ENCODE peak calls at places on chromosomes 2 and 18, in nine cellular contexts. X is neuronal stem cell; W is adrenal gland; G is pancreas; Y is T follicular helper cell; R is CD4-positive, alpha-beta T cell; A is stimulated activated naive B cell treated with anti-CD40 and anti-IgM and Interleukin-4, amounts not matched to agents 10 μg/mL and 1 μg/mL and 100 μg/mL, for 72 hours; H is activated B cell treated with CpG ODN at 0.5 μM for 24 hours; I is stimulated activated CD8-positive, alpha-beta memory T cell treated with anti-CD3 and anti-CD28 coated beads, Interleukin-4, amount 100 ng/mL, for 48 hours. E is an unnamed sample.

GRCh38 chr2:129587426-129588064 is 391.9 kb upstream of the RAB6C start:
- DNase-seq in I (no peak), H (no peak), W (no peak), R (no peak), X (no peak), Y (no peak), G (no peak), A (no peak), E (no peak)

GRCh38 chr2:44044281-44044720 is 48.5 kb upstream of the LRPPRC start:
- DNase-seq in R (peak), A (peak), I (peak), H (peak), G (peak), Y (peak), W (peak), X (peak), E (peak)

GRCh38 chr2:133841905-133842304 is 273.6 kb upstream of the NCKAP5 start:
- DNase-seq in W (no peak), Y (no peak), I (no peak), G (no peak), R (no peak), X (no peak), A (no peak), H (no peak), E (no peak)

GRCh38 chr2:86442642-86443005 is 1.5 kb downstream of the KDM3A start:
- DNase-seq in Y (peak), H (peak), I (peak), X (peak), R (peak), A (peak), G (peak), W (peak), E (peak)

GRCh38 chr2:97755491-97755890 is 42.1 kb downstream of the ZAP70 start:
- DNase-seq in W (no peak), X (no peak), Y (no peak), H (no peak), A (no peak), G (no peak), I (no peak), R (no peak), E (no peak)

GRCh38 chr2:96552284-96553175 is 16.0 kb downstream of the ARID5A start:
- DNase-seq in R (no peak), G (no peak), X (no peak), H (no peak), W (no peak), Y (no peak), I (no peak), A (no peak), E (peak)

GRCh38 chr2:76444732-76445131 is 734.0 kb upstream of the GCFC2 start:
- DNase-seq in W (no peak), R (no peak), I (no peak), Y (no peak), A (no peak), G (no peak), X (no peak), H (no peak), E (no peak)

GRCh38 chr2:161245237-161245505 is 63.1 kb upstream of the PSMD14 start:
- DNase-seq in Y (no peak), H (no peak), I (no peak), W (no peak), R (no peak), G (no peak), X (no peak), A (no peak), E (no peak)

GRCh38 chr2:240958366-240959213 is 39.8 kb upstream of the SNED1 start:
- DNase-seq in A (no peak), W (no peak), I (peak), Y (no peak), H (no peak), G (no peak), X (no peak), R (no peak), E (peak)

GRCh38 chr2:136323212-136323611 is 205.3 kb upstream of the CXCR4 start:
- DNase-seq in A (no peak), G (no peak), I (no peak), R (no peak), H (no peak), W (no peak), Y (no peak), X (no peak), E (no peak)

GRCh38 chr2:236962816-236963215 is 122.9 kb upstream of the COPS8 start:
- DNase-seq in W (peak), R (no peak), H (no peak), A (no peak), Y (no peak), I (no peak), X (no peak), G (no peak), E (no peak)

GRCh38 chr2:145423809-145424208 is 903.9 kb upstream of the ZEB2 start:
- DNase-seq in G (no peak), R (no peak), H (no peak), X (no peak), I (no peak), Y (no peak), W (no peak), A (no peak), E (no peak)

GRCh38 chr18:48815581-48816324 is 135.0 kb downstream of the SMAD7 start:
- DNase-seq in I (peak), R (no peak), X (no peak), Y (no peak), W (peak), G (peak), H (no peak), A (no peak), E (peak)

GRCh38 chr18:26133652-26134051 is at the start of gene PSMA8:
- DNase-seq in G (no peak), I (peak), H (peak), W (no peak), X (no peak), A (peak), R (peak), Y (peak), E (peak)

GRCh38 chr18:5251117-5251516 is 44.4 kb downstream of the ZBTB14 start:
- DNase-seq in R (no peak), X (no peak), Y (no peak), I (no peak), G (no peak), A (no peak), W (no peak), H (no peak), E (no peak)

GRCh38 chr2:189646521-189646920 is 14.7 kb upstream of the ASNSD1 start:
- DNase-seq in Y (no peak), W (no peak), A (no peak), H (no peak), G (no peak), I (no peak), R (no peak), X (no peak), E (no peak)

GRCh38 chr2:9261231-9261883 is 54.7 kb downstream of the ASAP2 start:
- DNase-seq in A (no peak), I (no peak), Y (no peak), W (no peak), H (no peak), R (no peak), X (no peak), G (no peak), E (no peak)

GRCh38 chr2:118185210-118186109 is 97.2 kb downstream of the INSIG2 start:
- DNase-seq in X (peak), A (peak), I (peak), G (peak), Y (peak), H (peak), R (peak), W (peak), E (peak)

GRCh38 chr18:49030692-49031443 is 80.1 kb upstream of the SMAD7 start:
- DNase-seq in I (no peak), Y (no peak), H (no peak), R (no peak), W (peak), A (no peak), G (no peak), X (no peak), E (no peak)

GRCh38 chr2:28352104-28352503 is 40.6 kb upstream of the FOSL2 start:
- DNase-seq in H (no peak), G (no peak), W (no peak), Y (no peak), R (no peak), A (no peak), X (no peak), I (no peak), E (no peak)

GRCh38 chr18:54043484-54044256 is 180.8 kb downstream of the MBD2 start:
- DNase-seq in Y (no peak), G (no peak), A (no peak), W (no peak), X (no peak), H (no peak), I (no peak), R (no peak), E (no peak)

GRCh38 chr2:217023611-217024010 is 163.7 kb upstream of the TNP1 start:
- DNase-seq in H (no peak), G (no peak), X (no peak), W (no peak), A (no peak), Y (no peak), I (no peak), R (no peak), E (no peak)

E was measured in activated CD8-positive, alpha-beta memory T cell treated with anti-CD3 and anti-CD28 coated beads for 24 hours.